ENCODE peak calls at places on chromosomes 6 and 20, in seven cellular contexts. R is HCT116, Y is SK-N-SH, J is GM12878, V is K562, A is HepG2, L is H1. P is an unnamed sample.

GRCh38 chr6:161349886-161350285 is 76.0 kb upstream of the AGPAT4 start:
- DNase-seq in J (no peak), V (no peak), R (no peak), L (no peak), Y (no peak), A (no peak), P (no peak)

GRCh38 chr6:161443868-161444267 is 170.0 kb upstream of the AGPAT4 start:
- DNase-seq in J (no peak), A (no peak), V (peak; percentile 24), L (peak; percentile 62), R (no peak), Y (no peak), P (no peak)

GRCh38 chr6:123909989-123910388 is 106.3 kb downstream of the NKAIN2 start:
- DNase-seq in R (no peak), L (no peak), A (no peak), V (no peak), J (no peak), Y (no peak), P (no peak)

GRCh38 chr20:45835230-45836224 is 1.9 kb downstream of the SNX21 start:
- DNase-seq in L (no peak), A (no peak), J (no peak), R (no peak), Y (no peak), V (peak; percentile 82), P (no peak)

GRCh38 chr20:59402697-59403096 is 102.3 kb downstream of the EDN3 start:
- DNase-seq in V (no peak), A (no peak), Y (peak; percentile 41), R (no peak), L (no peak), J (no peak), P (peak; percentile 33)

GRCh38 chr6:168649209-168649608 is 208.2 kb downstream of the SMOC2 start:
- DNase-seq in Y (peak; percentile 56), R (no peak), V (no peak), A (no peak), L (no peak), J (no peak), P (no peak)

GRCh38 chr6:36222924-36223323 is 26.4 kb downstream of the BRPF3 start:
- DNase-seq in Y (no peak), V (no peak), R (no peak), J (no peak), L (no peak), A (no peak), P (no peak)

GRCh38 chr20:32456869-32457421 is 98.8 kb downstream of the ASXL1 start:
- DNase-seq in L (peak; percentile 93), J (no peak), V (no peak), A (no peak), R (no peak), Y (peak; percentile 97), P (no peak)

GRCh38 chr20:50292324-50293243 is 102.0 kb downstream of the CEBPB start:
- DNase-seq in L (no peak), J (no peak), A (peak; percentile 97), Y (no peak), V (peak; percentile 99), R (no peak), P (no peak)

GRCh38 chr6:28485482-28485881 is 30.1 kb downstream of the GPX6 start:
- DNase-seq in Y (no peak), A (no peak), R (no peak), L (no peak), J (no peak), V (no peak), P (no peak)

GRCh38 chr6:44115866-44116265 is 11.4 kb downstream of the MRPL14 start:
- DNase-seq in A (no peak), Y (no peak), J (no peak), L (no peak), V (no peak), R (no peak), P (no peak)

GRCh38 chr6:127342296-127342945 is 988 bp downstream of the ECHDC1 start:
- DNase-seq in R (no peak), J (no peak), A (peak; percentile 85), Y (peak; percentile 14), L (no peak), V (no peak), P (peak; percentile 32)

GRCh38 chr20:25565578-25566157 is 19.7 kb downstream of the NINL start:
- DNase-seq in V (no peak), J (no peak), L (no peak), A (peak; percentile 41), Y (no peak), R (no peak), P (no peak)

GRCh38 chr6:33710296-33711121 is 991 bp downstream of the UQCC2 start:
- DNase-seq in Y (no peak), J (no peak), A (peak; percentile 31), R (no peak), L (no peak), V (peak; percentile 39), P (no peak)

GRCh38 chr6:26054937-26055669 is 32.1 kb upstream of the HFE start:
- DNase-seq in R (peak; percentile 98), A (peak; percentile 97), Y (peak; percentile 57), L (peak; percentile 73), V (peak; percentile 86), J (peak; percentile 88), P (peak; percentile 98)

GRCh38 chr6:170034294-170034693 is 256.6 kb downstream of the DLL1 start:
- DNase-seq in V (no peak), A (no peak), J (no peak), R (no peak), L (no peak), Y (no peak), P (no peak)

GRCh38 chr6:71406871-71407860 is 118.6 kb downstream of the OGFRL1 start:
- DNase-seq in R (no peak), Y (no peak), J (no peak), V (no peak), A (no peak), L (peak; percentile 52), P (no peak)

GRCh38 chr20:39049684-39050554 is 87.8 kb downstream of the DHX35 start:
- DNase-seq in Y (peak; percentile 92), L (peak; percentile 96), J (peak; percentile 21), R (peak; percentile 40), V (peak; percentile 86), A (peak; percentile 75), P (peak; percentile 62)

GRCh38 chr6:149127212-149127611 is 190.3 kb upstream of the TAB2 start:
- DNase-seq in Y (no peak), A (no peak), L (no peak), J (no peak), V (no peak), R (no peak), P (no peak)

GRCh38 chr20:50413088-50413500 is 97.1 kb upstream of the PTPN1 start:
- DNase-seq in V (no peak), R (no peak), J (no peak), A (peak; percentile 82), L (no peak), Y (no peak), P (no peak)

GRCh38 chr6:128519931-128520435 is 416 bp downstream of the PTPRK start:
- DNase-seq in Y (peak; percentile 35), L (peak; percentile 83), A (no peak), J (no peak), V (no peak), R (no peak), P (no peak)

GRCh38 chr20:44532981-44533331 is 11.1 kb upstream of the SERINC3 start:
- DNase-seq in Y (no peak), V (peak; percentile 25), L (no peak), A (peak; percentile 58), R (no peak), J (no peak), P (no peak)

GRCh38 chr6:33860706-33861474 is 57.1 kb upstream of the MLN start:
- DNase-seq in A (no peak), V (no peak), L (no peak), J (no peak), R (no peak), Y (no peak), P (peak; percentile 48)

GRCh38 chr20:56752274-56752673 is 123.2 kb downstream of the TFAP2C start:
- DNase-seq in Y (no peak), L (no peak), J (no peak), V (no peak), A (no peak), R (no peak), P (peak; percentile 73)

GRCh38 chr6:115896538-115897129 is 164.1 kb downstream of the FRK start:
- DNase-seq in Y (peak; percentile 58), V (peak; percentile 22), A (peak; percentile 14), J (no peak), L (no peak), R (peak; percentile 34), P (peak; percentile 15)

DNA sequence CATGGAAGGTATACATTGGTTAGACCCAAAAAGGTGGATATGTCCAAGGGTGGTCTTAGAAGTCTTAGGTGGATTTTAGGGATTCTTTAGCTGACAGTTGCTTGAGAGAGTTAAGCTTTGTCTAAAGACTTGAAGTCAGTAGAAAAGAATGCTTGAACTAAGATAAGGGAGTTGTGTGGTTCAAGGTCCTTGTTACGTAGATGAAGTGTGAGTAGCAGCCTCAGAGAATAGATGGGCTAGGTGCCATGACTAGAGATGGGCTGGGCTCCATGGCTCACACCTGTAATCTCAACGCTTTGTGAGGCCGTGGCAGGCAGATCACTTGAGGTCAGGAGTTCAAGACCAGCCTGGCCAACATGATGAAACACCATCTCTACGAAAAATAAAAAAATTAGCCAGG is 1.7 kb downstream of the SHLD1 start:
- DNase-seq in J (no peak), L (no peak), A (no peak), V (no peak), Y (no peak), R (no peak), P (no peak)
- TF ChIP-seq JUND in J (no peak), L (no peak), A (no peak), V (no peak), Y (no peak), R (no peak), P (no peak)

GRCh38 chr6:157823001-157823522 is at the start of gene SNX9:
- DNase-seq in R (peak; percentile 29), J (no peak), A (peak; percentile 54), V (peak; percentile 88), L (peak; percentile 72), Y (peak; percentile 92), P (peak; percentile 57)
- TF ChIP-seq JUND in R (no peak), J (no peak), A (no peak), V (no peak), L (no peak), Y (no peak), P (no peak)

DNA sequence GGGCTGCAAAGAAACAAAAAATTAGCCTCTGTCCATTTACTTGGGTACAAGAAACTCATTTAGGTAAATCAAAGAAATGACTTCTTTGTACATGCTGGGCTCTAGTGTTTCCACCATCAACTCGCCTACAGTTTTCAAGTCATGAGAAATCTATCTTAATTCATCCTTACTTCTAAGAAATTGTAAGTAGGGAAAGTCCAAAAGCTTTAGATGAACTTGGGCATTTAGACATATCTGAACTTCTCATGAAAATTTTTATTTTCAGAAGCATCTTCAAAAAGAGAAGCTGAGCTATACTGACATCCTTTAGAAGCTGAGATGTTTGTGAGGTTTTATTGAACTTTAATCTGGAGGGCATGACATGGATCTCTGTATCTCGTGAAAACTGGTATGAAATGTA is 117.3 kb downstream of the MYB start:
- DNase-seq in J (no peak), Y (no peak), R (no peak), A (no peak), L (no peak), V (no peak), P (no peak)
- TF ChIP-seq JUND in J (no peak), Y (no peak), R (no peak), A (no peak), L (no peak), V (no peak), P (no peak)

DNA sequence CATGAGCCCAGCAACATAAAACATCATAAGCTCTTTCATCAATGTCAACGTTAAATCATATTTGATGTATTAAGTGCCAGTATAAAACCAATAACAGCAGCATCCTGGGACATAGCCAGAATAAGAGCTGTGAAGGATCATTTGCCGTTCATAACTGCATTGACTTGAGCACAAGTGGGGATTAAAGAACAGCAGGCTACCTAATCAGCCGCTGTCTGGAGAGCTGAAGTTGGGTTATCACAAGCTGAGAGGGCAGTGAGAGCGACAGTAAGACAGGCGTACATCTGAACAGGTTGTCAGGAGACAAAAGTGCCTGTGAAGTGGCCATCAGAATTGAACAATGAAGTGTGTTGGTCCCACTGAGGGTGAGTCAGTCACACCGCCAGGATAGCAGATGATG is 269.6 kb downstream of the GRIK2 start:
- DNase-seq in R (no peak), V (no peak), A (no peak), J (no peak), Y (no peak), L (no peak), P (no peak)
- TF ChIP-seq JUND in R (no peak), V (no peak), A (no peak), J (no peak), Y (no peak), L (no peak), P (no peak)

P was measured in T47D.